ENCODE peak calls at places on chromosomes 5 and 9, in five cellular contexts. F, V, P, W and J are unnamed samples.

GRCh38 chr9:33676746-33677505 is 118.4 kb upstream of the PRSS3 start:
- DNase-seq in F (no peak), W (peak), V (peak), P (peak), J (no peak)

GRCh38 chr5:142697846-142698245 is 12.0 kb upstream of the FGF1 start:
- DNase-seq in V (peak), F (no peak), W (no peak), P (no peak), J (no peak)

GRCh38 chr5:105392122-105392709 is 1829.6 kb upstream of the NUDT12 start:
- DNase-seq in F (no peak), W (no peak), P (no peak), V (no peak), J (no peak)

GRCh38 chr9:81621785-81622243 is 67.5 kb downstream of the TLE1 start:
- DNase-seq in P (no peak), V (no peak), F (no peak), W (no peak), J (no peak)

GRCh38 chr5:87308024-87308423 is 40.3 kb downstream of the RASA1 start:
- DNase-seq in F (no peak), P (no peak), W (no peak), V (no peak), J (no peak)

GRCh38 chr5:124438390-124439380 is 307.8 kb downstream of the ZNF608 start:
- DNase-seq in F (no peak), P (no peak), W (no peak), V (no peak), J (no peak)

GRCh38 chr5:176533894-176534611 is 3.1 kb downstream of the RNF44 start:
- DNase-seq in F (no peak), P (peak), V (no peak), W (peak), J (no peak)

GRCh38 chr5:134600600-134600999 is 32.0 kb downstream of the SAR1B start:
- DNase-seq in F (no peak), V (peak), P (no peak), W (no peak), J (no peak)

GRCh38 chr9:15746905-15747304 is 194.1 kb downstream of the CCDC171 start:
- DNase-seq in W (no peak), V (no peak), F (no peak), P (no peak), J (no peak)

GRCh38 chr9:88342246-88342645 is 46.0 kb upstream of the SPIN1 start:
- DNase-seq in W (no peak), P (no peak), V (no peak), F (no peak), J (no peak)

GRCh38 chr5:154900071-154900470 is 37.9 kb downstream of the GEMIN5 start:
- DNase-seq in P (no peak), F (no peak), W (no peak), V (no peak), J (no peak)

GRCh38 chr5:108786806-108787483 is 39.2 kb downstream of the FER start:
- DNase-seq in P (no peak), F (no peak), V (no peak), W (no peak), J (no peak)

GRCh38 chr9:27535701-27536118 is 6.1 kb upstream of the MOB3B start:
- DNase-seq in P (no peak), V (no peak), W (no peak), F (no peak), J (peak)

GRCh38 chr5:55982957-55983381 is 11.8 kb downstream of the IL6ST start:
- DNase-seq in F (no peak), P (no peak), W (no peak), V (no peak), J (no peak)

GRCh38 chr9:126499005-126499910 is 114.5 kb upstream of the LMX1B start:
- DNase-seq in V (peak), W (peak), F (peak), P (peak), J (peak)

GRCh38 chr9:7777776-7778175 is 21.8 kb downstream of the DMAC1 start:
- DNase-seq in F (no peak), V (no peak), P (no peak), W (no peak), J (no peak)

GRCh38 chr9:75389096-75389495 is 300.8 kb downstream of the OSTF1 start:
- DNase-seq in P (no peak), W (no peak), V (no peak), F (no peak), J (no peak)

GRCh38 chr9:80871596-80871995 is 817.8 kb downstream of the TLE1 start:
- DNase-seq in V (no peak), W (no peak), F (no peak), P (no peak), J (no peak)

GRCh38 chr5:177310757-177311173 is 933 bp downstream of the MXD3 start:
- DNase-seq in V (no peak), W (no peak), P (peak), F (no peak), J (no peak)

GRCh38 chr5:23026252-23027170 is 173.4 kb upstream of the CDH12 start:
- DNase-seq in W (no peak), P (no peak), V (no peak), F (no peak), J (no peak)

GRCh38 chr9:14281136-14281795 is 32.7 kb downstream of the NFIB start:
- DNase-seq in W (no peak), F (no peak), V (no peak), P (no peak), J (no peak)

GRCh38 chr9:76472925-76473324 is 13.9 kb downstream of the GCNT1 start:
- DNase-seq in P (no peak), V (no peak), F (no peak), W (no peak), J (no peak)

GRCh38 chr5:103755974-103756373 is 193.4 kb upstream of the NUDT12 start:
- DNase-seq in W (no peak), V (no peak), F (no peak), P (no peak), J (no peak)

GRCh38 chr9:136784997-136785361 is 6.2 kb upstream of the TMEM141 start:
- DNase-seq in V (no peak), F (peak), W (no peak), P (peak), J (no peak)

GRCh38 chr5:9283021-9283420 is 262.9 kb downstream of the SEMA5A start:
- DNase-seq in P (no peak), F (no peak), V (no peak), W (no peak), J (no peak)

GRCh38 chr5:180799902-180800801 is 2.5 kb downstream of the MGAT1 start:
- DNase-seq in W (no peak), P (no peak), V (peak), F (no peak), J (no peak)

GRCh38 chr9:15103321-15103720 is 193.1 kb upstream of the FREM1 start:
- DNase-seq in F (no peak), W (no peak), V (no peak), P (no peak), J (no peak)

GRCh38 chr5:169856571-169856970 is 123.7 kb downstream of the INSYN2B start:
- DNase-seq in F (no peak), V (peak), P (no peak), W (no peak), J (no peak)

GRCh38 chr5:55904152-55904551 is 53.0 kb downstream of the IL31RA start:
- DNase-seq in V (no peak), W (no peak), P (no peak), F (no peak), J (no peak)

GRCh38 chr9:16626577-16627130 is 243.8 kb downstream of the BNC2 start:
- DNase-seq in V (peak), W (no peak), P (no peak), F (no peak), J (no peak)

GRCh38 chr5:125142439-125142838 is 396.0 kb upstream of the ZNF608 start:
- DNase-seq in F (no peak), P (no peak), V (no peak), W (no peak), J (no peak)

GRCh38 chr5:159049844-159050318 is 49.8 kb downstream of the EBF1 start:
- DNase-seq in F (no peak), W (no peak), V (no peak), P (no peak), J (no peak)

GRCh38 chr5:137737349-137738256 is 1.7 kb upstream of the KLHL3 start:
- DNase-seq in P (peak), W (no peak), V (no peak), F (no peak), J (peak)

GRCh38 chr9:14515564-14516198 is 177.6 kb downstream of the ZDHHC21 start:
- DNase-seq in F (no peak), P (no peak), W (no peak), V (no peak), J (no peak)

GRCh38 chr5:40689442-40689841 is 9.7 kb downstream of the PTGER4 start:
- DNase-seq in P (peak), W (no peak), F (no peak), V (peak), J (no peak)

GRCh38 chr5:122129332-122129731 is at the start of gene ZNF474:
- DNase-seq in F (no peak), W (no peak), V (peak), P (no peak), J (no peak)

GRCh38 chr9:120389300-120389699 is 190.7 kb downstream of the CDK5RAP2 start:
- DNase-seq in F (no peak), V (no peak), P (no peak), W (no peak), J (no peak)